ENCODE peak calls at places on chromosomes 5 and 9, in ten cellular contexts. One of them, this sample, is unnamed.

GRCh38 chr5:10666531-10667305 is 94.3 kb downstream of the DAP start:
- DNase-seq in HFFc6: no peak
- DNase-seq in OCI-M1: no peak
- DNase-seq in anterior cingulate cortex: no peak
- DNase-seq in endothelial cell: no peak
- DNase-seq in activated T-helper 1 cell treated with anti-CD3 and anti-CD28 coated beads, Interleukin-12 subunit alpha, Interleukin-12 subunit beta, Interleukin-2, Interleukin-4 antibody, amounts not matched to agents 30 ng/mL and 10 ng/mL and 1 ng/mL, durations not matched to agents 14 hours and 24 hours and 36 hours: no peak
- DNase-seq in activated effector memory CD4-positive, alpha-beta T cell treated with Interleukin-2 at 50 U/mL for 16 hours: no peak
- DNase-seq in ELR: no peak
- DNase-seq in stromal cell of bone marrow: no peak
- DNase-seq in SK-N-SH: no peak
- DNase-seq in this sample: no peak

GRCh38 chr9:86822006-86822405 is 125.3 kb downstream of the GAS1 start:
- DNase-seq in stromal cell of bone marrow: no peak
- DNase-seq in ELR: no peak
- DNase-seq in anterior cingulate cortex: no peak
- DNase-seq in activated effector memory CD4-positive, alpha-beta T cell treated with Interleukin-2 at 50 U/mL for 16 hours: no peak
- DNase-seq in SK-N-SH: no peak
- DNase-seq in endothelial cell: no peak
- DNase-seq in activated T-helper 1 cell treated with anti-CD3 and anti-CD28 coated beads, Interleukin-12 subunit alpha, Interleukin-12 subunit beta, Interleukin-2, Interleukin-4 antibody, amounts not matched to agents 30 ng/mL and 10 ng/mL and 1 ng/mL, durations not matched to agents 14 hours and 24 hours and 36 hours: no peak
- DNase-seq in OCI-M1: no peak
- DNase-seq in HFFc6: no peak
- DNase-seq in this sample: no peak

GRCh38 chr5:160702856-160703453 is 149.1 kb downstream of the ATP10B start:
- DNase-seq in anterior cingulate cortex: no peak
- DNase-seq in stromal cell of bone marrow: no peak
- DNase-seq in HFFc6: no peak
- DNase-seq in activated effector memory CD4-positive, alpha-beta T cell treated with Interleukin-2 at 50 U/mL for 16 hours: no peak
- DNase-seq in activated T-helper 1 cell treated with anti-CD3 and anti-CD28 coated beads, Interleukin-12 subunit alpha, Interleukin-12 subunit beta, Interleukin-2, Interleukin-4 antibody, amounts not matched to agents 30 ng/mL and 10 ng/mL and 1 ng/mL, durations not matched to agents 14 hours and 24 hours and 36 hours: no peak
- DNase-seq in OCI-M1: no peak
- DNase-seq in ELR: no peak
- DNase-seq in SK-N-SH: no peak
- DNase-seq in endothelial cell: no peak
- DNase-seq in this sample: no peak

GRCh38 chr9:104075801-104076753 is 18.0 kb upstream of the SMC2 start:
- DNase-seq in OCI-M1: peak
- DNase-seq in activated effector memory CD4-positive, alpha-beta T cell treated with Interleukin-2 at 50 U/mL for 16 hours: no peak
- DNase-seq in SK-N-SH: no peak
- DNase-seq in stromal cell of bone marrow: no peak
- DNase-seq in activated T-helper 1 cell treated with anti-CD3 and anti-CD28 coated beads, Interleukin-12 subunit alpha, Interleukin-12 subunit beta, Interleukin-2, Interleukin-4 antibody, amounts not matched to agents 30 ng/mL and 10 ng/mL and 1 ng/mL, durations not matched to agents 14 hours and 24 hours and 36 hours: no peak
- DNase-seq in anterior cingulate cortex: no peak
- DNase-seq in HFFc6: peak
- DNase-seq in ELR: peak
- DNase-seq in endothelial cell: no peak
- DNase-seq in this sample: peak

GRCh38 chr5:39503148-39503547 is 78.4 kb upstream of the DAB2 start:
- DNase-seq in activated T-helper 1 cell treated with anti-CD3 and anti-CD28 coated beads, Interleukin-12 subunit alpha, Interleukin-12 subunit beta, Interleukin-2, Interleukin-4 antibody, amounts not matched to agents 30 ng/mL and 10 ng/mL and 1 ng/mL, durations not matched to agents 14 hours and 24 hours and 36 hours: no peak
- DNase-seq in ELR: no peak
- DNase-seq in HFFc6: no peak
- DNase-seq in OCI-M1: peak
- DNase-seq in stromal cell of bone marrow: no peak
- DNase-seq in endothelial cell: no peak
- DNase-seq in SK-N-SH: no peak
- DNase-seq in activated effector memory CD4-positive, alpha-beta T cell treated with Interleukin-2 at 50 U/mL for 16 hours: no peak
- DNase-seq in anterior cingulate cortex: no peak
- DNase-seq in this sample: no peak

GRCh38 chr9:96020822-96021615 is 145.5 kb downstream of the ERCC6L2 start:
- DNase-seq in stromal cell of bone marrow: no peak
- DNase-seq in activated T-helper 1 cell treated with anti-CD3 and anti-CD28 coated beads, Interleukin-12 subunit alpha, Interleukin-12 subunit beta, Interleukin-2, Interleukin-4 antibody, amounts not matched to agents 30 ng/mL and 10 ng/mL and 1 ng/mL, durations not matched to agents 14 hours and 24 hours and 36 hours: peak
- DNase-seq in HFFc6: no peak
- DNase-seq in OCI-M1: no peak
- DNase-seq in activated effector memory CD4-positive, alpha-beta T cell treated with Interleukin-2 at 50 U/mL for 16 hours: peak
- DNase-seq in SK-N-SH: peak
- DNase-seq in endothelial cell: peak
- DNase-seq in ELR: peak
- DNase-seq in anterior cingulate cortex: peak
- DNase-seq in this sample: no peak

GRCh38 chr5:58773744-58774441 is 191.0 kb downstream of the RAB3C start:
- DNase-seq in OCI-M1: no peak
- DNase-seq in stromal cell of bone marrow: no peak
- DNase-seq in activated T-helper 1 cell treated with anti-CD3 and anti-CD28 coated beads, Interleukin-12 subunit alpha, Interleukin-12 subunit beta, Interleukin-2, Interleukin-4 antibody, amounts not matched to agents 30 ng/mL and 10 ng/mL and 1 ng/mL, durations not matched to agents 14 hours and 24 hours and 36 hours: no peak
- DNase-seq in ELR: no peak
- DNase-seq in HFFc6: no peak
- DNase-seq in activated effector memory CD4-positive, alpha-beta T cell treated with Interleukin-2 at 50 U/mL for 16 hours: no peak
- DNase-seq in SK-N-SH: no peak
- DNase-seq in anterior cingulate cortex: peak
- DNase-seq in endothelial cell: no peak
- DNase-seq in this sample: peak

GRCh38 chr5:57468481-57469165 is 14.0 kb downstream of the ACTBL2 start:
- DNase-seq in SK-N-SH: no peak
- DNase-seq in activated effector memory CD4-positive, alpha-beta T cell treated with Interleukin-2 at 50 U/mL for 16 hours: no peak
- DNase-seq in endothelial cell: no peak
- DNase-seq in OCI-M1: no peak
- DNase-seq in HFFc6: peak
- DNase-seq in anterior cingulate cortex: no peak
- DNase-seq in ELR: peak
- DNase-seq in activated T-helper 1 cell treated with anti-CD3 and anti-CD28 coated beads, Interleukin-12 subunit alpha, Interleukin-12 subunit beta, Interleukin-2, Interleukin-4 antibody, amounts not matched to agents 30 ng/mL and 10 ng/mL and 1 ng/mL, durations not matched to agents 14 hours and 24 hours and 36 hours: no peak
- DNase-seq in stromal cell of bone marrow: peak
- DNase-seq in this sample: no peak

GRCh38 chr9:91044354-91044753 is 242.7 kb downstream of the SYK start:
- DNase-seq in activated effector memory CD4-positive, alpha-beta T cell treated with Interleukin-2 at 50 U/mL for 16 hours: no peak
- DNase-seq in SK-N-SH: no peak
- DNase-seq in activated T-helper 1 cell treated with anti-CD3 and anti-CD28 coated beads, Interleukin-12 subunit alpha, Interleukin-12 subunit beta, Interleukin-2, Interleukin-4 antibody, amounts not matched to agents 30 ng/mL and 10 ng/mL and 1 ng/mL, durations not matched to agents 14 hours and 24 hours and 36 hours: no peak
- DNase-seq in endothelial cell: no peak
- DNase-seq in HFFc6: no peak
- DNase-seq in ELR: no peak
- DNase-seq in anterior cingulate cortex: no peak
- DNase-seq in OCI-M1: no peak
- DNase-seq in stromal cell of bone marrow: no peak
- DNase-seq in this sample: no peak